ENCODE peak calls at places on chromosome 1, in eight cellular contexts. One of them, this sample, is unnamed.

GRCh38 chr1:161069731-161070270 is at the start of gene ARHGAP30:
- DNase-seq in esophagus squamous epithelium: peak
- DNase-seq in sigmoid colon: peak
- DNase-seq in A549: no peak
- DNase-seq in HepG2: no peak
- DNase-seq in ovary: no peak
- DNase-seq in gastrocnemius medialis: peak
- DNase-seq in K562: no peak
- DNase-seq in this sample: no peak

GRCh38 chr1:50827546-50827945 is 132.5 kb downstream of the FAF1 start:
- DNase-seq in esophagus squamous epithelium: no peak
- DNase-seq in sigmoid colon: no peak
- DNase-seq in A549: no peak
- DNase-seq in HepG2: no peak
- DNase-seq in ovary: no peak
- DNase-seq in gastrocnemius medialis: no peak
- DNase-seq in K562: no peak
- DNase-seq in this sample: no peak

GRCh38 chr1:33818071-33818470 is 45.8 kb upstream of the HMGB4 start:
- DNase-seq in esophagus squamous epithelium: no peak
- DNase-seq in sigmoid colon: no peak
- DNase-seq in A549: no peak
- DNase-seq in HepG2: no peak
- DNase-seq in ovary: no peak
- DNase-seq in gastrocnemius medialis: no peak
- DNase-seq in K562: no peak
- DNase-seq in this sample: no peak

GRCh38 chr1:58211857-58212256 is 334.7 kb downstream of the OMA1 start:
- DNase-seq in esophagus squamous epithelium: no peak
- DNase-seq in sigmoid colon: no peak
- DNase-seq in A549: no peak
- DNase-seq in HepG2: no peak
- DNase-seq in ovary: no peak
- DNase-seq in gastrocnemius medialis: no peak
- DNase-seq in K562: no peak
- DNase-seq in this sample: no peak

GRCh38 chr1:209095627-209096595 is 487.6 kb upstream of the CAMK1G start:
- DNase-seq in esophagus squamous epithelium: no peak
- DNase-seq in sigmoid colon: no peak
- DNase-seq in A549: peak
- DNase-seq in HepG2: no peak
- DNase-seq in ovary: no peak
- DNase-seq in gastrocnemius medialis: no peak
- DNase-seq in K562: no peak
- DNase-seq in this sample: peak

GRCh38 chr1:226082959-226083302 is 20.4 kb downstream of the H3-3A start:
- DNase-seq in esophagus squamous epithelium: no peak
- DNase-seq in sigmoid colon: peak
- DNase-seq in A549: peak
- DNase-seq in HepG2: no peak
- DNase-seq in ovary: peak
- DNase-seq in gastrocnemius medialis: peak
- DNase-seq in K562: peak
- DNase-seq in this sample: no peak

GRCh38 chr1:110069302-110070281 is 880 bp downstream of the ALX3 start:
- DNase-seq in esophagus squamous epithelium: no peak
- DNase-seq in sigmoid colon: no peak
- DNase-seq in A549: no peak
- DNase-seq in HepG2: no peak
- DNase-seq in ovary: no peak
- DNase-seq in gastrocnemius medialis: no peak
- DNase-seq in K562: no peak
- DNase-seq in this sample: no peak

GRCh38 chr1:183932412-183932811 is 105.1 kb downstream of the COLGALT2 start:
- DNase-seq in esophagus squamous epithelium: no peak
- DNase-seq in sigmoid colon: peak
- DNase-seq in A549: no peak
- DNase-seq in HepG2: no peak
- DNase-seq in ovary: peak
- DNase-seq in gastrocnemius medialis: peak
- DNase-seq in K562: no peak
- DNase-seq in this sample: peak

DNA sequence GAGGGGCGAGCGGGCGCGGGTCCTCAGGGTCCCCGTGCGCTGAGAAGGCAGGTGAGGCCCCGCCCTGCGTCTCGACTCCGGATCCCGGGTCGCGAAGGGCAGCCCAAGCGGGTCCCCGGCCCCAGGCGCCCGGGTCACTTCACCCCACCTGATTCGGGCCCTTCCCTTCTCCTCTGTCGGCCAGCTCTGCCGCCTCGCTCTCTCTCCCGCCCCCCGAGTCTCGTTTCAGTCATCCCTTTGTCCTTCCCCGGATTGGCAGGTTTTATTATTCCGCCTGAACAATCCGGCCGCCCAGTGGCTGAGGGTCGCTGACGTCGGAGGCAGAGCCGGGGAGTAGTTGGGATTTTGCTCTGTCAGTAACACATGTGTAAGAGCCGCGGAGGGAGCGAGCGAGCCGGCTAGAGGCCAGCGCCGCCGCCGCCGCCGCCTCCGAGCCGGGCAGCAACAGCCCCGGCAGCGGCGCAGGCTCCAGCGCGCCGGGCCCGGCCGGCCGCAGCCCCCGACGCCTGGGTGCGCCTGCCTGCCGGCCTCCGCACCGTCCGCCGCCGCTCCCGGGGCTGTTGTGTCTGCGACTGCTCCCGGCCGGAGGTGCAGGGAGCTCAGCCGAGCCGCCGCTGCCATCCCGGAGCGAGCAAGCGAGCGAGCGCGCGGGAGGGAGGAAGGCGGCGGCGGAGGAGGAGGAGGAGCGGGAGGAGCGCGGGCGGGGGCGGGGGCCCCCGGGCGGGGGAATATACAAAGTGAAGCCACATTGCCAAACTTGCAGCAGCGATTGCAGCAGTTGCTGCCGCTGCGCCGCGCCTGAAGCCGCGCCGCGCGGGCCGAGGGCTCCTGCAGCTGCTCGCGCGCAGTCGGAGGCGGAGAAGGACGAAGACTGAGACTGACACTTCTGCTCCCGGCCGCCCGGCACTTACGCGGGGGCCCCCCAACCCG is at the start of gene LMO4:
- DNase-seq in esophagus squamous epithelium: peak
- DNase-seq in sigmoid colon: peak
- DNase-seq in A549: peak
- DNase-seq in HepG2: peak
- DNase-seq in ovary: peak
- DNase-seq in gastrocnemius medialis: peak
- DNase-seq in K562: peak
- DNase-seq in this sample: peak
- TF ChIP-seq POLR2A in esophagus squamous epithelium: peak
- TF ChIP-seq POLR2A in sigmoid colon: peak
- TF ChIP-seq POLR2A in A549: peak
- TF ChIP-seq POLR2A in HepG2: peak
- TF ChIP-seq POLR2A in ovary: peak
- TF ChIP-seq POLR2A in gastrocnemius medialis: peak
- TF ChIP-seq POLR2A in K562: peak
- TF ChIP-seq POLR2A in this sample: peak

GRCh38 chr1:119971710-119972570 is 75.6 kb upstream of the ADAM30 start:
- DNase-seq in esophagus squamous epithelium: no peak
- DNase-seq in sigmoid colon: no peak
- DNase-seq in A549: no peak
- DNase-seq in HepG2: no peak
- DNase-seq in ovary: no peak
- DNase-seq in gastrocnemius medialis: no peak
- DNase-seq in K562: no peak
- DNase-seq in this sample: no peak

GRCh38 chr1:119978018-119978505 is 81.7 kb upstream of the ADAM30 start:
- DNase-seq in esophagus squamous epithelium: no peak
- DNase-seq in sigmoid colon: no peak
- DNase-seq in A549: no peak
- DNase-seq in HepG2: no peak
- DNase-seq in ovary: no peak
- DNase-seq in gastrocnemius medialis: no peak
- DNase-seq in K562: no peak
- DNase-seq in this sample: no peak

GRCh38 chr1:119968068-119968492 is 71.8 kb upstream of the ADAM30 start:
- DNase-seq in esophagus squamous epithelium: no peak
- DNase-seq in sigmoid colon: no peak
- DNase-seq in A549: peak
- DNase-seq in HepG2: peak
- DNase-seq in ovary: no peak
- DNase-seq in gastrocnemius medialis: no peak
- DNase-seq in K562: peak
- DNase-seq in this sample: peak

GRCh38 chr1:119968601-119969000 is 72.3 kb upstream of the ADAM30 start:
- DNase-seq in esophagus squamous epithelium: no peak
- DNase-seq in sigmoid colon: no peak
- DNase-seq in A549: no peak
- DNase-seq in HepG2: no peak
- DNase-seq in ovary: no peak
- DNase-seq in gastrocnemius medialis: no peak
- DNase-seq in K562: no peak
- DNase-seq in this sample: no peak

DNA sequence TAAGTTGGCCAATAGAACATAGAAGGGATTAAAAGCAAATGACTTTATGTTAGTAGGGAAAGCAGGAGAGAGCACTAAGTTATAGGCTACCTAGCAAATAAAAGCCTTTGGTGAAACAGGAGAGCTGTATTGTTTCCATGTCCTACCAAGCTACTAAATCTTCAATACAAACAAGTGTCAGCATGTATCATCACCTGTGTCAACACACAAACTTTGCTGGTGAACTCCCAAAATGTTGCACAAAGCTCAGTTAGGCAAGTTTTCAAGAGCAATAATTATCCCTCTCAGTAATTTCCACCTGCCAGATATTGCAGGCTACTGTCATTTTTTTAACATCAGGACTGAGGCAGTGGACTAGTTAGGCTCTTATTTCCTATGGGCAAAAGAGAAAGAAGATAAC is 77.7 kb upstream of the ADAM30 start:
- DNase-seq in esophagus squamous epithelium: no peak
- DNase-seq in sigmoid colon: no peak
- DNase-seq in A549: no peak
- DNase-seq in HepG2: no peak
- DNase-seq in ovary: no peak
- DNase-seq in gastrocnemius medialis: no peak
- DNase-seq in K562: no peak
- DNase-seq in this sample: no peak
- TF ChIP-seq POLR2A in esophagus squamous epithelium: no peak
- TF ChIP-seq POLR2A in sigmoid colon: no peak
- TF ChIP-seq POLR2A in A549: no peak
- TF ChIP-seq POLR2A in HepG2: no peak
- TF ChIP-seq POLR2A in ovary: no peak
- TF ChIP-seq POLR2A in gastrocnemius medialis: no peak
- TF ChIP-seq POLR2A in K562: no peak
- TF ChIP-seq POLR2A in this sample: no peak

GRCh38 chr1:221087919-221088318 is 208.7 kb downstream of the HLX start:
- DNase-seq in esophagus squamous epithelium: no peak
- DNase-seq in sigmoid colon: no peak
- DNase-seq in A549: no peak
- DNase-seq in HepG2: no peak
- DNase-seq in ovary: no peak
- DNase-seq in gastrocnemius medialis: no peak
- DNase-seq in K562: no peak
- DNase-seq in this sample: peak

GRCh38 chr1:221089803-221090202 is 210.6 kb downstream of the HLX start:
- DNase-seq in esophagus squamous epithelium: no peak
- DNase-seq in sigmoid colon: no peak
- DNase-seq in A549: no peak
- DNase-seq in HepG2: no peak
- DNase-seq in ovary: no peak
- DNase-seq in gastrocnemius medialis: no peak
- DNase-seq in K562: no peak
- DNase-seq in this sample: no peak

GRCh38 chr1:221083902-221084301 is 204.7 kb downstream of the HLX start:
- DNase-seq in esophagus squamous epithelium: no peak
- DNase-seq in sigmoid colon: no peak
- DNase-seq in A549: no peak
- DNase-seq in HepG2: no peak
- DNase-seq in ovary: no peak
- DNase-seq in gastrocnemius medialis: no peak
- DNase-seq in K562: no peak
- DNase-seq in this sample: no peak

GRCh38 chr1:221089273-221089672 is 210.0 kb downstream of the HLX start:
- DNase-seq in esophagus squamous epithelium: no peak
- DNase-seq in sigmoid colon: no peak
- DNase-seq in A549: peak
- DNase-seq in HepG2: no peak
- DNase-seq in ovary: no peak
- DNase-seq in gastrocnemius medialis: no peak
- DNase-seq in K562: no peak
- DNase-seq in this sample: peak

GRCh38 chr1:221085712-221086111 is 206.5 kb downstream of the HLX start:
- DNase-seq in esophagus squamous epithelium: no peak
- DNase-seq in sigmoid colon: no peak
- DNase-seq in A549: no peak
- DNase-seq in HepG2: no peak
- DNase-seq in ovary: no peak
- DNase-seq in gastrocnemius medialis: no peak
- DNase-seq in K562: no peak
- DNase-seq in this sample: no peak
- TF ChIP-seq POLR2A in esophagus squamous epithelium: no peak
- TF ChIP-seq POLR2A in sigmoid colon: no peak
- TF ChIP-seq POLR2A in A549: no peak
- TF ChIP-seq POLR2A in HepG2: no peak
- TF ChIP-seq POLR2A in ovary: no peak
- TF ChIP-seq POLR2A in gastrocnemius medialis: no peak
- TF ChIP-seq POLR2A in K562: no peak
- TF ChIP-seq POLR2A in this sample: no peak

GRCh38 chr1:93615201-93616150 is 66.2 kb downstream of the BCAR3 start:
- DNase-seq in esophagus squamous epithelium: no peak
- DNase-seq in sigmoid colon: peak
- DNase-seq in A549: peak
- DNase-seq in HepG2: peak
- DNase-seq in ovary: no peak
- DNase-seq in gastrocnemius medialis: no peak
- DNase-seq in K562: peak
- DNase-seq in this sample: peak

GRCh38 chr1:93616221-93616995 is 65.2 kb downstream of the BCAR3 start:
- DNase-seq in esophagus squamous epithelium: no peak
- DNase-seq in sigmoid colon: peak
- DNase-seq in A549: peak
- DNase-seq in HepG2: no peak
- DNase-seq in ovary: no peak
- DNase-seq in gastrocnemius medialis: no peak
- DNase-seq in K562: no peak
- DNase-seq in this sample: no peak

GRCh38 chr1:93616996-93617669 is 64.5 kb downstream of the BCAR3 start:
- DNase-seq in esophagus squamous epithelium: no peak
- DNase-seq in sigmoid colon: peak
- DNase-seq in A549: no peak
- DNase-seq in HepG2: peak
- DNase-seq in ovary: no peak
- DNase-seq in gastrocnemius medialis: no peak
- DNase-seq in K562: no peak
- DNase-seq in this sample: no peak

GRCh38 chr1:93619507-93620168 is 62.0 kb downstream of the BCAR3 start:
- DNase-seq in esophagus squamous epithelium: no peak
- DNase-seq in sigmoid colon: no peak
- DNase-seq in A549: no peak
- DNase-seq in HepG2: no peak
- DNase-seq in ovary: no peak
- DNase-seq in gastrocnemius medialis: no peak
- DNase-seq in K562: no peak
- DNase-seq in this sample: no peak

DNA sequence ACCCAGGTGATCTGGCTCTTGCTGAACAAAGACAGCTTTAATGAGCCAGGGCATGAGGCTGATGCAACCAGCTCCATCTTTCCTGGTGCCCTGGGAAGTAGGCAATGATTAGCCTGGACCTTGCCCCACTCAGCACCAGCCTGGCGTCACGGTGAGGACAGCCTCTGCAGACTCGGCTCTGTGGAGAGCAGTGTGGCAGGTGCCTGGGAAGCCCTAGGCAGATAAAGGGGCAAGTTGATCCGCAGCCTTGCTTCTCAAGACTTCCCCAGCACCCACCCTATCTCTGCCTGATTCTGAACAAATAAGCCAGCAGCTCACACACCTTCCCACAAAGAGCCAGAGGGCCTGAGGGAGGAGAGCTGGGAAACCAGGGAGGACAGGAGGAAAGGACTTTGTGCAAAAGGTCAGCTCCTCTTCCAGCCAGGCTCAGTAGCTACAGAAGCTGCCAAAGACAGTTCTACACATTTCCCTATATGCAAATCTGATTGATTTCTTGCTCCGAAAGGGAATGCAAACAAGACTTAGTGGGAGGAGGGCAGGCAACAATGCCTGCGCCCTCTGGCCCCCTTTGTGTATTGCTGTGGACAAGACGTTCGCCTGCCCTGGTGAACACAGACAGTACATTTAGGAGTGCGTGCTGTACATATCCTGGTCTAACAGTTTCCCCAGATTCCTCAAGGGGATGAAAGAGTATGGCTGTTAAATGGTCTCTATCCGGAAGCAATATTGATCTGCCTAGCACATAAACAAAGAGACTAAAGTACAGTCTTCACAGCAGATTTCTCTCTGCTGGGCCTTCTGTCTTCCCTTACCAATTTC is 63.8 kb downstream of the BCAR3 start:
- DNase-seq in esophagus squamous epithelium: no peak
- DNase-seq in sigmoid colon: peak
- DNase-seq in A549: peak
- DNase-seq in HepG2: peak
- DNase-seq in ovary: no peak
- DNase-seq in gastrocnemius medialis: no peak
- DNase-seq in K562: no peak
- DNase-seq in this sample: no peak
- TF ChIP-seq POLR2A in esophagus squamous epithelium: no peak
- TF ChIP-seq POLR2A in sigmoid colon: no peak
- TF ChIP-seq POLR2A in A549: no peak
- TF ChIP-seq POLR2A in HepG2: peak
- TF ChIP-seq POLR2A in ovary: no peak
- TF ChIP-seq POLR2A in gastrocnemius medialis: no peak
- TF ChIP-seq POLR2A in K562: no peak
- TF ChIP-seq POLR2A in this sample: no peak